ENCODE peak calls at places on chromosome 7, in five cellular contexts. K is neuronal stem cell, Q is gastrocnemius medialis, P is HCT116, R is IMR-90. D is an unnamed sample.
A peak's percentile ranks its signal among the peaks of the same experiment; 100 is the strongest.

GRCh38 chr7:148854975-148855374 is 29.1 kb downstream of the EZH2 start:
- DNase-seq in K (no peak), Q (no peak), P (no peak), R (no peak), D (no peak)

GRCh38 chr7:43083091-43083490 is 29.4 kb upstream of the HECW1 start:
- DNase-seq in K (no peak), Q (no peak), P (no peak), R (no peak), D (no peak)

GRCh38 chr7:27235387-27236052 is 7.1 kb upstream of the EVX1 start:
- DNase-seq in K (no peak), Q (no peak), P (peak; percentile 16), R (no peak), D (no peak)

GRCh38 chr7:44289341-44290249 is 35.8 kb downstream of the CAMK2B start:
- DNase-seq in K (no peak), Q (peak; percentile 2), P (no peak), R (no peak), D (no peak)

GRCh38 chr7:92695308-92696261 is 105.4 kb upstream of the FAM133B start:
- DNase-seq in K (peak; percentile 66), Q (no peak), P (peak; percentile 82), R (peak; percentile 90), D (peak; percentile 76)

GRCh38 chr7:156751319-156751718 is 110.7 kb downstream of the RNF32 start:
- DNase-seq in K (no peak), Q (no peak), P (peak; percentile 42), R (peak; percentile 97), D (peak; percentile 17)

GRCh38 chr7:6589829-6590644 is at the start of gene INTS15:
- DNase-seq in K (peak; percentile 83), Q (peak; percentile 18), P (peak; percentile 69), R (peak; percentile 77), D (no peak)

GRCh38 chr7:82542665-82543064 is 99.1 kb upstream of the CACNA2D1 start:
- DNase-seq in K (no peak), Q (no peak), P (no peak), R (peak; percentile 93), D (peak; percentile 56)

GRCh38 chr7:39353615-39354376 is 212.4 kb upstream of the YAE1 start:
- DNase-seq in K (peak; percentile 48), Q (no peak), P (no peak), R (no peak), D (no peak)

GRCh38 chr7:119415682-119416081 is 857.3 kb upstream of the KCND2 start:
- DNase-seq in K (no peak), Q (no peak), P (no peak), R (no peak), D (no peak)

GRCh38 chr7:44881066-44881600 is 4.2 kb downstream of the PURB start:
- DNase-seq in K (no peak), Q (no peak), P (no peak), R (no peak), D (no peak)

GRCh38 chr7:47038621-47039020 is 543.3 kb downstream of the TNS3 start:
- DNase-seq in K (no peak), Q (no peak), P (no peak), R (no peak), D (no peak)

GRCh38 chr7:79459381-79459780 is 5.9 kb upstream of the MAGI2 start:
- DNase-seq in K (no peak), Q (no peak), P (no peak), R (peak; percentile 46), D (no peak)

GRCh38 chr7:95101422-95101821 is 194.0 kb downstream of the PPP1R9A start:
- DNase-seq in K (no peak), Q (no peak), P (no peak), R (no peak), D (no peak)

GRCh38 chr7:34225193-34225592 is 319.9 kb downstream of the BMPER start:
- DNase-seq in K (no peak), Q (no peak), P (no peak), R (no peak), D (no peak)

GRCh38 chr7:14507617-14508016 is 394.9 kb downstream of the DGKB start:
- DNase-seq in K (no peak), Q (no peak), P (no peak), R (no peak), D (no peak)

GRCh38 chr7:39851466-39852045 is 98.5 kb upstream of the CDK13 start:
- DNase-seq in K (no peak), Q (no peak), P (no peak), R (no peak), D (no peak)

GRCh38 chr7:106820321-106821217 is 44.5 kb upstream of the PIK3CG start:
- DNase-seq in K (no peak), Q (no peak), P (no peak), R (no peak), D (no peak)

GRCh38 chr7:102044984-102045673 is 227.7 kb downstream of the CUX1 start:
- DNase-seq in K (no peak), Q (no peak), P (peak; percentile 7), R (peak; percentile 93), D (peak; percentile 85)

GRCh38 chr7:98282727-98283126 is 1.2 kb downstream of the BRI3 start:
- DNase-seq in K (no peak), Q (no peak), P (no peak), R (no peak), D (no peak)

GRCh38 chr7:41880107-41880506 is 177.2 kb upstream of the INHBA start:
- DNase-seq in K (no peak), Q (no peak), P (no peak), R (peak; percentile 92), D (peak; percentile 82)

GRCh38 chr7:19117870-19118608 is 603 bp upstream of the TWIST1 start:
- DNase-seq in K (no peak), Q (no peak), P (no peak), R (peak; percentile 21), D (no peak)

GRCh38 chr7:85664341-85664740 is 477.5 kb upstream of the SEMA3D start:
- DNase-seq in K (no peak), Q (no peak), P (no peak), R (no peak), D (no peak)

GRCh38 chr7:101428093-101428866 is 65.6 kb downstream of the COL26A1 start:
- DNase-seq in K (no peak), Q (no peak), P (no peak), R (no peak), D (no peak)

GRCh38 chr7:155418941-155419755 is 38.8 kb upstream of the EN2 start:
- DNase-seq in K (no peak), Q (no peak), P (no peak), R (no peak), D (no peak)
- H3K27me3 ChIP-seq in K (no peaks in the 10 kb centered on the region), Q (no peaks in the 10 kb centered on the region), P (no peaks in the 10 kb centered on the region), R (no peaks in the 10 kb centered on the region), D (no peaks in the 10 kb centered on the region)

GRCh38 chr7:1269336-1269890 is 36.7 kb downstream of the UNCX start:
- DNase-seq in K (no peak), Q (no peak), P (no peak), R (no peak), D (no peak)

GRCh38 chr7:1270181-1270580 is 37.5 kb downstream of the UNCX start:
- DNase-seq in K (no peak), Q (no peak), P (no peak), R (no peak), D (no peak)

GRCh38 chr7:1267016-1267900 is 34.6 kb downstream of the UNCX start:
- DNase-seq in K (no peak), Q (no peak), P (no peak), R (no peak), D (no peak)

GRCh38 chr7:1268076-1268815 is 35.6 kb downstream of the UNCX start:
- DNase-seq in K (no peak), Q (no peak), P (no peak), R (no peak), D (no peak)

DNA sequence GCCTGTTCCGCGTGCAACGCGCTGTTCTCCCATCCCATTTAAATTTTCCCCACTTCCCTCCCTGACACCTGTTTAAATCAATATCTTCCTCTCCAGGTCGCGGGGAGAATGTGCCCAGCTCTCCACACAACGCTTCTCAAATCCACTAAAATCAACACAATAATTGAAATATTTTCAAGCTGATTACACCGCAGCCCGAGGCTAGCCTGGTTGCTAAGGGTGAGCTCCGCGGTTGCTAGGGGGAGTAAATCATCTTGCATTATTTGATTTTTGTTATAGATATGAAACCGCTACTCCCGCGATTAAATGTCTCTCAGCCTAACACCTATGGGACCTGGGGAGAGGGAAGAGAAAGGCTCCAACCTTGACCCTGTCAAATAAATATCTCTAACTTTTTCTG is 36.2 kb downstream of the UNCX start:
- DNase-seq in K (no peak), Q (no peak), P (no peak), R (no peak), D (no peak)
- H3K27me3 ChIP-seq in K (peaks cover 5% of the 10 kb centered on the region), Q (peaks cover 54% of the 10 kb centered on the region), P (peaks cover 14% of the 10 kb centered on the region), R (peaks cover 53% of the 10 kb centered on the region), D (peaks cover 5% of the 10 kb centered on the region)

GRCh38 chr7:28957822-28958234 is 302 bp downstream of the TRIL start:
- DNase-seq in K (no peak), Q (no peak), P (no peak), R (no peak), D (no peak)

GRCh38 chr7:28958235-28958945 is at the start of gene TRIL:
- DNase-seq in K (peak; percentile 77), Q (no peak), P (no peak), R (peak; percentile 50), D (no peak)

GRCh38 chr7:28957064-28957821 is 887 bp downstream of the TRIL start:
- DNase-seq in K (peak; percentile 40), Q (no peak), P (no peak), R (no peak), D (no peak)

GRCh38 chr7:28960071-28960840 is 2.1 kb upstream of the TRIL start:
- DNase-seq in K (no peak), Q (no peak), P (no peak), R (no peak), D (no peak)

DNA sequence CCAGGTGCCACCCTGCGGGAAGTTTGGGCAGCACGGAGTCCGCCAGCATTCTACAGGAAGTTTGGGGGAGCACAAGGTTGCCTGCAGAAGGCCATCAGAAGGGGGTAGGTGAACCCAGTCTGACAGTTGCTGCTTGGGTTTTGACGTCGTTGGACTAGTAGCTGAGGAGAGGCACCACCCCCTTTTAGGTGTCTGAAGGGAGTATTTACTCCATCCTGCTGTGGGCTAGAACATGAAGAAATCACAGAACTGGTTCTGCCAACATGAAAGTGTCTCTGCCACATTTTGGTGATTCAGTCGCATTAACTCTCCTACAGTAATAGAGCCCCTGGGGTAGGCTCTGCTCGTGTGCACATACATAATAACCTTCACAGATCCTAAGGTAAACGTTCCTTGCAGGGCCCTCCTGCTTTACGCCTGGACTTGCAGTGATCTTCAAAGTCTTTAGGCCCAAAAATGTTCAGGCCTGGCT is 852 bp upstream of the TRIL start:
- DNase-seq in K (no peak), Q (no peak), P (no peak), R (no peak), D (no peak)
- H3K27me3 ChIP-seq in K (peaks cover 28% of the 10 kb centered on the region), Q (peaks cover 20% of the 10 kb centered on the region), P (no peaks in the 10 kb centered on the region), R (peaks cover 60% of the 10 kb centered on the region), D (peaks cover 33% of the 10 kb centered on the region)

DNA sequence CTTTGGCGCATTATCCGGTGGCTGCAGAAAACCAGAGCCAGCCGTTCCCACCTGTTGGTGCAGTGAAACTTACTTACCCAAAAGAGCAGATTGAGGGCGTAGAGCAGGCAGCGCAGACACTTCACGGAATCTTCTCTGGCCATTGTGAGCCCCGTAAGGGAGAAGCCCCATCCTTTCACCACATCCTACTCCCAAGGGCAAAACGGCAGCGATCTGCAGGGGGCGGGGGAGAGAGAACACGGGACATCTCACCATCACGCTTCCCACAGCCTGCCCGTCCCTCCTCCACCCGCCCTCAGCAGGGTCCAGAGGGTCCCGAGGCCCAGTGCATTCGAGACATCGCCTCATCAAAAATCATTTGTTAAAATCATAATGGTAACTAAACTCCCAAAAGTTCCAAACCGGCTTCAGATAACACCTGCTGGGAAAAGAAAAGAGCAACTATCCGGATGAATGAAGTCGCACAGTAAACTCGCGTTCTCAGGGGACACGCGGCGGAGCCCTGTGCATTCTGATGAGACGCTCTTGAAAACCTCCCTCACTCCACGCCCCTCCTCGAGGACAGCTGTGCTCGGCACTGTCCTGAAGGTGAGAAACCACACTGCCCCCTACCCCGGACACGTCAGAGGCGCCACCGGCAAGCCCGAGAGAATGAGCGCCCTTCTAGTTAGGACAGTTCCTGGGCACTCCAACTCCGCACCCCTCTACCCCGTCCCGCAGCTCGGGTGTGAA is 1.2 kb downstream of the TSPAN12 start:
- DNase-seq in K (peak; percentile 75), Q (no peak), P (peak; percentile 29), R (peak; percentile 8), D (no peak)
- H3K27me3 ChIP-seq in K (no peaks in the 10 kb centered on the region), Q (no peaks in the 10 kb centered on the region), P (no peaks in the 10 kb centered on the region), R (no peaks in the 10 kb centered on the region), D (peaks cover 5% of the 10 kb centered on the region)